ENCODE peak calls at places on chromosomes 6 and 20, in four cellular contexts. One of them, this sample, is unnamed.

GRCh38 chr6:16966821-16967817 is 134.7 kb upstream of the STMND1 start:
- DNase-seq in K562: no peak
- DNase-seq in HCT116: no peak
- DNase-seq in H1: no peak
- DNase-seq in this sample: no peak

GRCh38 chr20:37293301-37293943 is 4.0 kb downstream of the MANBAL start:
- DNase-seq in K562: no peak
- DNase-seq in HCT116: no peak
- DNase-seq in H1: no peak
- DNase-seq in this sample: no peak

GRCh38 chr6:139763468-139764214 is 389.2 kb upstream of the CITED2 start:
- DNase-seq in K562: no peak
- DNase-seq in HCT116: no peak
- DNase-seq in H1: no peak
- DNase-seq in this sample: no peak

GRCh38 chr6:147793871-147794643 is 285.6 kb downstream of the SAMD5 start:
- DNase-seq in K562: no peak
- DNase-seq in HCT116: no peak
- DNase-seq in H1: no peak
- DNase-seq in this sample: no peak

GRCh38 chr20:56986931-56987720 is 279.3 kb downstream of the BMP7 start:
- DNase-seq in K562: no peak
- DNase-seq in HCT116: no peak
- DNase-seq in H1: no peak
- DNase-seq in this sample: no peak

GRCh38 chr6:4732691-4733315 is 43.4 kb upstream of the CDYL start:
- DNase-seq in K562: peak
- DNase-seq in HCT116: peak
- DNase-seq in H1: peak
- DNase-seq in this sample: peak

GRCh38 chr6:56851541-56852248 is 103.2 kb upstream of the BEND6 start:
- DNase-seq in K562: no peak
- DNase-seq in HCT116: no peak
- DNase-seq in H1: no peak
- DNase-seq in this sample: peak

GRCh38 chr6:36285187-36285612 is 15.3 kb downstream of the PNPLA1 start:
- DNase-seq in K562: peak
- DNase-seq in HCT116: no peak
- DNase-seq in H1: peak
- DNase-seq in this sample: no peak

GRCh38 chr20:46583411-46584214 is 33.2 kb upstream of the OCSTAMP start:
- DNase-seq in K562: no peak
- DNase-seq in HCT116: no peak
- DNase-seq in H1: peak
- DNase-seq in this sample: no peak

GRCh38 chr6:83368582-83368981 is 62.3 kb downstream of the ME1 start:
- DNase-seq in K562: no peak
- DNase-seq in HCT116: no peak
- DNase-seq in H1: no peak
- DNase-seq in this sample: no peak

GRCh38 chr6:141624301-141624700 is 508.4 kb upstream of the GJE1 start:
- DNase-seq in K562: no peak
- DNase-seq in HCT116: no peak
- DNase-seq in H1: no peak
- DNase-seq in this sample: no peak

GRCh38 chr6:38959138-38959537 is 89.4 kb upstream of the GLP1R start:
- DNase-seq in K562: no peak
- DNase-seq in HCT116: no peak
- DNase-seq in H1: no peak
- DNase-seq in this sample: no peak

GRCh38 chr6:139262519-139263300 is 29.1 kb downstream of the TXLNB start:
- DNase-seq in K562: no peak
- DNase-seq in HCT116: no peak
- DNase-seq in H1: no peak
- DNase-seq in this sample: no peak

GRCh38 chr6:144957236-144957937 is 672.3 kb downstream of the UTRN start:
- DNase-seq in K562: no peak
- DNase-seq in HCT116: no peak
- DNase-seq in H1: no peak
- DNase-seq in this sample: no peak

GRCh38 chr20:40807094-40807623 is 118.1 kb upstream of the MAFB start:
- DNase-seq in K562: no peak
- DNase-seq in HCT116: no peak
- DNase-seq in H1: no peak
- DNase-seq in this sample: no peak

GRCh38 chr6:34319471-34319885 is 70.7 kb upstream of the SMIM29 start:
- DNase-seq in K562: no peak
- DNase-seq in HCT116: no peak
- DNase-seq in H1: no peak
- DNase-seq in this sample: peak

GRCh38 chr6:170447561-170447930 is 105.6 kb downstream of the PSMB1 start:
- DNase-seq in K562: no peak
- DNase-seq in HCT116: no peak
- DNase-seq in H1: no peak
- DNase-seq in this sample: no peak

GRCh38 chr6:146287691-146288369 is 255.8 kb upstream of the RAB32 start:
- DNase-seq in K562: no peak
- DNase-seq in HCT116: no peak
- DNase-seq in H1: no peak
- DNase-seq in this sample: no peak

GRCh38 chr6:146295695-146296094 is 247.9 kb upstream of the RAB32 start:
- DNase-seq in K562: no peak
- DNase-seq in HCT116: no peak
- DNase-seq in H1: no peak
- DNase-seq in this sample: no peak

GRCh38 chr6:146289816-146290588 is 253.6 kb upstream of the RAB32 start:
- DNase-seq in K562: no peak
- DNase-seq in HCT116: no peak
- DNase-seq in H1: no peak
- DNase-seq in this sample: no peak

GRCh38 chr6:146290589-146290901 is 253.1 kb upstream of the RAB32 start:
- DNase-seq in K562: no peak
- DNase-seq in HCT116: no peak
- DNase-seq in H1: no peak
- DNase-seq in this sample: no peak

DNA sequence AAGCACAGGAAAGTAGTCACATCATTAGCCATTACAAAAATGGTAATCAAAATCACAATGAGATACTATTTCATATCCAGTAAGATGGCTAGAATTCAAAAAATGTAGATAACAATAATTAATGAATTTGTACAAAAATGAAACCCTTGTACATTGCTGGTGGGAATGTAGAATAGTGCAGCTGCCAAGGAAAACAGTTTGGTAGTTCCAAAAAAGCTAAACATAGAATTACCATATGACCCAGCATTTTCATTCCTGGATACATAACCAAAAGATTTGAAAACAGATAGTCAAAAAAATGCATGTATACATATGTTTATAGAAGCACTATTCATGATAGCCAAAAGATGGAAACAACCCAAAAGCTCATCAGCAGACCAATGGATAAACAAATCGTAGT is 251.1 kb upstream of the RAB32 start:
- DNase-seq in K562: no peak
- DNase-seq in HCT116: no peak
- DNase-seq in H1: no peak
- DNase-seq in this sample: no peak
- TF ChIP-seq FOSL1 in K562: no peak
- TF ChIP-seq FOSL1 in HCT116: no peak
- TF ChIP-seq FOSL1 in H1: no peak
- TF ChIP-seq FOSL1 in this sample: no peak

DNA sequence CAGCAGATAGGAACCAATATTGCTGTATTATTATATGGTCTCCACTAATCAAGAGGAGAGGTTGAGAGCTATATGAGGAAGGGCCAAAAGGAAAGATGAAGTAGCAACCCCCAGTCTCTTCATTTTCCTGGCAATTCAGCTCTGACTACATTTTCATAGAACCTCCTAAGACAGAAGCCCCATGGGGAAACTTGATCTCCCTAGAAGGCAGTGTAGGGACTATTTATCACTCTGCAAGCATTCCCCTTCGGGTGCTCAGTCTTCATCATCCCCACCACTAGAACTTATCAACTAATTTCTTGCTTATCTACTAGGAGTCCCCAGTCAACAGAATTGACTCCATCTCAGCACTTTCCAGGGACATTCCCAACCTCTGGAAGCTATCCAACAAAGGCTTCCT is 25.5 kb upstream of the ITCH start:
- DNase-seq in K562: no peak
- DNase-seq in HCT116: no peak
- DNase-seq in H1: no peak
- DNase-seq in this sample: no peak
- TF ChIP-seq FOSL1 in K562: no peak
- TF ChIP-seq FOSL1 in HCT116: no peak
- TF ChIP-seq FOSL1 in H1: no peak
- TF ChIP-seq FOSL1 in this sample: no peak

GRCh38 chr6:157885876-157886275 is 62.8 kb downstream of the SNX9 start:
- DNase-seq in K562: no peak
- DNase-seq in HCT116: no peak
- DNase-seq in H1: no peak
- DNase-seq in this sample: no peak

GRCh38 chr6:157881375-157881774 is 58.3 kb downstream of the SNX9 start:
- DNase-seq in K562: no peak
- DNase-seq in HCT116: no peak
- DNase-seq in H1: no peak
- DNase-seq in this sample: no peak

GRCh38 chr6:157884756-157885155 is 61.7 kb downstream of the SNX9 start:
- DNase-seq in K562: no peak
- DNase-seq in HCT116: no peak
- DNase-seq in H1: no peak
- DNase-seq in this sample: peak

GRCh38 chr6:157887892-157888291 is 64.8 kb downstream of the SNX9 start:
- DNase-seq in K562: no peak
- DNase-seq in HCT116: no peak
- DNase-seq in H1: no peak
- DNase-seq in this sample: no peak

GRCh38 chr6:157885211-157885788 is 62.3 kb downstream of the SNX9 start:
- DNase-seq in K562: no peak
- DNase-seq in HCT116: no peak
- DNase-seq in H1: no peak
- DNase-seq in this sample: no peak
- TF ChIP-seq FOSL1 in K562: no peak
- TF ChIP-seq FOSL1 in HCT116: no peak
- TF ChIP-seq FOSL1 in H1: no peak
- TF ChIP-seq FOSL1 in this sample: no peak

GRCh38 chr6:162602759-162603158 is 124.8 kb downstream of the PRKN start:
- DNase-seq in K562: no peak
- DNase-seq in HCT116: no peak
- DNase-seq in H1: no peak
- DNase-seq in this sample: no peak
- TF ChIP-seq FOSL1 in K562: no peak
- TF ChIP-seq FOSL1 in HCT116: no peak
- TF ChIP-seq FOSL1 in H1: no peak
- TF ChIP-seq FOSL1 in this sample: no peak

DNA sequence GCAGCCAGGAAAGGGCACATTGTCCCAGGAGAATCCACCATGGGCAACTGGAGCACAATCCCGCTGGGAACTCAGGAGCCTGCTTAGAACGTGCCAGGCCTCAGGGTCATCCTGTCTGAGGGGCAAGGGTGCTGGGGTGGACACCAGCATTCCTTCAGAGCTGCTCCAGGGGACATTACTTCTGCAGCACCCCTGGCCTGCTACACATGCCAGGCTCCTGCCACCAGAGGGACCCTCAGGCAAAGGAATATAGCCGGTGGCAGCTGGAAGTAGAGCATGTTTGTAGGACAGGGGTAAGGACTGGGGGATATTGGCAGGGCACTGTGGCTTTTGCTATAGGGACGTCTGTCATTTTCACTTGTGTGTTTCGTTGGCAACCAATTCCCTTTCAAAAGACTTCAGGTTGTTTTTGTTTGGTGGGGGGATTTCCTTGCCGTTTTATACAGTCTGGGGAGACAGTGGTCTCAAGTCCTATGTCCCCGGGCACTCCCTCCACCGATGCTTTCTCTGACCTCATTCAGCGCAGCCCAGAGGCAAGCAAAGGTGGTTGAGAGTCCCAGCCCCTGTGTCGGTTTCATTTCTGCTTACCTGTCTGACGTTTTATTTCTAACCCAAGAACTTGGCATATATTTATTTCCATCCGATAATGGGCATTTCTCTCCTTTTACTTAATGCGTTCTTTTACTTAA is 130.8 kb downstream of the JPH2 start:
- DNase-seq in K562: no peak
- DNase-seq in HCT116: no peak
- DNase-seq in H1: peak
- DNase-seq in this sample: peak
- TF ChIP-seq FOSL1 in K562: no peak
- TF ChIP-seq FOSL1 in HCT116: no peak
- TF ChIP-seq FOSL1 in H1: no peak
- TF ChIP-seq FOSL1 in this sample: no peak

DNA sequence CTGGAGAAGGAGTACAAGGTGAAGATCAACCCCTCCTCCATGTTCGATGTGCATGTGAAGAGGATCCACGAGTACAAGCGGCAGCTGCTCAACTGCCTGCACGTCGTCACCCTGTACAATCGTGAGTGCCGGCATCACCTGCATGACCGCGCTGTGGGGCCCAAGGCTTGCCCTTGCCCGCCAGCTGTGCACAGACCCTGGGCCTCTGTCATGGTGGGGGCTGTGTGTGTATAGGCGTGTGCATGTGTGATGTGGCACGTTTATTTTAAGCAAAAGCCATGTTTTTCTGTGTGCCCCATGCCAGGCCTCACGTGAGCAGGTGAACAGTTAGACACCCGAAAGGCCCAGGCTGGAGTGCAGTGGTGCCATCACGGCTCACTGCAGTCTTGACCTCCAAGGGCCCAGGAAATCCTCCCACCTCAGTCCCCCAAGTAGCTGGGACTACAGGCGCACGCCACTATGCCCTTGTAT is 36.3 kb downstream of the PYGB start:
- DNase-seq in K562: no peak
- DNase-seq in HCT116: no peak
- DNase-seq in H1: no peak
- DNase-seq in this sample: no peak
- TF ChIP-seq FOSL1 in K562: no peak
- TF ChIP-seq FOSL1 in HCT116: no peak
- TF ChIP-seq FOSL1 in H1: no peak
- TF ChIP-seq FOSL1 in this sample: no peak

DNA sequence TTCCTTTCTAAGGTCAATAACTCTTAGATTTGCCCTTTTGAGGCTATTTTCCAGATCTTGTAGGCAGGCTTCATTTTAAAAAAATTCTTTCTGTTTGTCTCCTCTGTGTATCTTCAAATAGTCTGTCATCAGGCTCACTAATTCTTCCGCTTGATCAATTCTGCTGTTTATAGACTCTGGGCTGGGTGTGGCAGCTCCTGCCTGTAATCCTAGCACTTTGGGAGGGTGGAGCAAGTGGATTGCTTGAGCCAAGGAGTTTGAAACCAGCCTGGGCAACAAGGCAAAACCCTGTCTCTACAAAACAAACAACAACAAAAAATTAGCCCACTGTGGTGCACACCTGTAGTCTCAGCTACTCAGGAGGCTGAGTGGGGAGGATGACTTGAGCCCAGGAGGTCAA is 40.0 kb upstream of the SCP2D1 start:
- DNase-seq in K562: no peak
- DNase-seq in HCT116: no peak
- DNase-seq in H1: no peak
- DNase-seq in this sample: no peak
- TF ChIP-seq FOSL1 in K562: no peak
- TF ChIP-seq FOSL1 in HCT116: no peak
- TF ChIP-seq FOSL1 in H1: no peak
- TF ChIP-seq FOSL1 in this sample: no peak

This sample was measured in HepG2.